ENCODE peak calls at places on chromosomes 4 and X, in six cellular contexts. One of them, this sample, is unnamed.

GRCh38 chr4:59223292-59223941 is 1976.7 kb upstream of the ADGRL3 start:
- DNase-seq in astrocyte of the spinal cord: no peak
- DNase-seq in vagina: no peak
- DNase-seq in neural progenitor cell: no peak
- DNase-seq in AG09319: no peak
- DNase-seq in H9: no peak
- DNase-seq in this sample: no peak

GRCh38 chrX:48683411-48683982 is at the start of gene WAS:
- DNase-seq in AG09319: no peak
- DNase-seq in H9: no peak
- DNase-seq in astrocyte of the spinal cord: no peak
- DNase-seq in neural progenitor cell: no peak
- DNase-seq in vagina: no peak
- DNase-seq in this sample: peak

GRCh38 chr4:100933628-100934027 is 413.7 kb downstream of the PPP3CA start:
- DNase-seq in H9: no peak
- DNase-seq in neural progenitor cell: no peak
- DNase-seq in AG09319: no peak
- DNase-seq in astrocyte of the spinal cord: peak
- DNase-seq in vagina: no peak
- DNase-seq in this sample: no peak

GRCh38 chrX:54479471-54480122 is 16.4 kb downstream of the FGD1 start:
- DNase-seq in neural progenitor cell: peak
- DNase-seq in astrocyte of the spinal cord: no peak
- DNase-seq in vagina: no peak
- DNase-seq in AG09319: no peak
- DNase-seq in H9: peak
- DNase-seq in this sample: no peak

GRCh38 chrX:71533514-71533849 is 578 bp downstream of the OGT start:
- DNase-seq in astrocyte of the spinal cord: no peak
- DNase-seq in AG09319: no peak
- DNase-seq in H9: no peak
- DNase-seq in vagina: no peak
- DNase-seq in neural progenitor cell: peak
- DNase-seq in this sample: no peak

GRCh38 chr4:84482564-84483563 is 16.2 kb downstream of the NKX6-1 start:
- DNase-seq in H9: peak
- DNase-seq in astrocyte of the spinal cord: no peak
- DNase-seq in neural progenitor cell: peak
- DNase-seq in vagina: no peak
- DNase-seq in AG09319: no peak
- DNase-seq in this sample: no peak

GRCh38 chr4:39825741-39826231 is 127.8 kb downstream of the UBE2K start:
- DNase-seq in astrocyte of the spinal cord: peak
- DNase-seq in neural progenitor cell: no peak
- DNase-seq in AG09319: no peak
- DNase-seq in vagina: no peak
- DNase-seq in H9: no peak
- DNase-seq in this sample: no peak

GRCh38 chr4:14446311-14446710 is 556.0 kb upstream of the CPEB2 start:
- DNase-seq in vagina: no peak
- DNase-seq in AG09319: no peak
- DNase-seq in astrocyte of the spinal cord: peak
- DNase-seq in H9: no peak
- DNase-seq in neural progenitor cell: no peak
- DNase-seq in this sample: no peak

GRCh38 chr4:13833171-13833804 is 205.8 kb upstream of the BOD1L1 start:
- DNase-seq in astrocyte of the spinal cord: no peak
- DNase-seq in H9: no peak
- DNase-seq in neural progenitor cell: no peak
- DNase-seq in AG09319: no peak
- DNase-seq in vagina: no peak
- DNase-seq in this sample: no peak

GRCh38 chr4:25568788-25569231 is 86.8 kb upstream of the SLC34A2 start:
- DNase-seq in H9: no peak
- DNase-seq in astrocyte of the spinal cord: no peak
- DNase-seq in neural progenitor cell: no peak
- DNase-seq in AG09319: no peak
- DNase-seq in vagina: no peak
- DNase-seq in this sample: no peak

GRCh38 chr4:40238700-40239548 is 42.1 kb downstream of the RHOH start:
- DNase-seq in astrocyte of the spinal cord: no peak
- DNase-seq in AG09319: no peak
- DNase-seq in neural progenitor cell: no peak
- DNase-seq in vagina: no peak
- DNase-seq in H9: no peak
- DNase-seq in this sample: no peak

GRCh38 chrX:76850851-76851250 is 423.3 kb downstream of the MAGEE1 start:
- DNase-seq in vagina: no peak
- DNase-seq in H9: peak
- DNase-seq in AG09319: no peak
- DNase-seq in neural progenitor cell: peak
- DNase-seq in astrocyte of the spinal cord: no peak
- DNase-seq in this sample: no peak
- TF ChIP-seq CTCF in vagina: no peak
- TF ChIP-seq CTCF in H9: peak
- TF ChIP-seq CTCF in AG09319: no peak
- TF ChIP-seq CTCF in neural progenitor cell: peak
- TF ChIP-seq CTCF in astrocyte of the spinal cord: peak
- TF ChIP-seq CTCF in this sample: peak

GRCh38 chrX:72545990-72546389 is 26.7 kb downstream of the HDAC8 start:
- DNase-seq in H9: no peak
- DNase-seq in AG09319: no peak
- DNase-seq in astrocyte of the spinal cord: peak
- DNase-seq in neural progenitor cell: no peak
- DNase-seq in vagina: no peak
- DNase-seq in this sample: no peak

GRCh38 chrX:72539822-72540221 is 32.8 kb downstream of the HDAC8 start:
- DNase-seq in vagina: no peak
- DNase-seq in neural progenitor cell: peak
- DNase-seq in H9: no peak
- DNase-seq in AG09319: no peak
- DNase-seq in astrocyte of the spinal cord: no peak
- DNase-seq in this sample: no peak

GRCh38 chrX:72536542-72536941 is 36.1 kb downstream of the HDAC8 start:
- DNase-seq in AG09319: no peak
- DNase-seq in neural progenitor cell: no peak
- DNase-seq in astrocyte of the spinal cord: no peak
- DNase-seq in H9: no peak
- DNase-seq in vagina: no peak
- DNase-seq in this sample: no peak

GRCh38 chrX:72540318-72540717 is 32.3 kb downstream of the HDAC8 start:
- DNase-seq in H9: no peak
- DNase-seq in vagina: no peak
- DNase-seq in AG09319: peak
- DNase-seq in astrocyte of the spinal cord: peak
- DNase-seq in neural progenitor cell: no peak
- DNase-seq in this sample: no peak
- TF ChIP-seq CTCF in H9: peak
- TF ChIP-seq CTCF in vagina: no peak
- TF ChIP-seq CTCF in AG09319: peak
- TF ChIP-seq CTCF in astrocyte of the spinal cord: peak
- TF ChIP-seq CTCF in neural progenitor cell: peak
- TF ChIP-seq CTCF in this sample: peak

GRCh38 chrX:97685753-97686152 is 802.0 kb downstream of the RPA4 start:
- DNase-seq in neural progenitor cell: peak
- DNase-seq in vagina: no peak
- DNase-seq in AG09319: no peak
- DNase-seq in astrocyte of the spinal cord: peak
- DNase-seq in H9: no peak
- DNase-seq in this sample: peak
- TF ChIP-seq CTCF in neural progenitor cell: peak
- TF ChIP-seq CTCF in vagina: no peak
- TF ChIP-seq CTCF in AG09319: peak
- TF ChIP-seq CTCF in astrocyte of the spinal cord: peak
- TF ChIP-seq CTCF in H9: peak
- TF ChIP-seq CTCF in this sample: peak

GRCh38 chrX:112865464-112866025 is 24.9 kb upstream of the AMOT start:
- DNase-seq in astrocyte of the spinal cord: no peak
- DNase-seq in vagina: no peak
- DNase-seq in neural progenitor cell: no peak
- DNase-seq in AG09319: no peak
- DNase-seq in H9: no peak
- DNase-seq in this sample: no peak

GRCh38 chrX:112863850-112864249 is 23.2 kb upstream of the AMOT start:
- DNase-seq in vagina: no peak
- DNase-seq in neural progenitor cell: no peak
- DNase-seq in astrocyte of the spinal cord: no peak
- DNase-seq in AG09319: no peak
- DNase-seq in H9: no peak
- DNase-seq in this sample: no peak

GRCh38 chrX:112866175-112866574 is 25.5 kb upstream of the AMOT start:
- DNase-seq in neural progenitor cell: no peak
- DNase-seq in AG09319: no peak
- DNase-seq in astrocyte of the spinal cord: no peak
- DNase-seq in vagina: no peak
- DNase-seq in H9: no peak
- DNase-seq in this sample: no peak

GRCh38 chrX:112868586-112868985 is 28.0 kb upstream of the AMOT start:
- DNase-seq in AG09319: no peak
- DNase-seq in neural progenitor cell: no peak
- DNase-seq in vagina: no peak
- DNase-seq in H9: no peak
- DNase-seq in astrocyte of the spinal cord: no peak
- DNase-seq in this sample: no peak

GRCh38 chrX:112867570-112867969 is 26.9 kb upstream of the AMOT start:
- DNase-seq in neural progenitor cell: peak
- DNase-seq in H9: peak
- DNase-seq in astrocyte of the spinal cord: no peak
- DNase-seq in AG09319: no peak
- DNase-seq in vagina: no peak
- DNase-seq in this sample: no peak
- TF ChIP-seq CTCF in neural progenitor cell: peak
- TF ChIP-seq CTCF in H9: peak
- TF ChIP-seq CTCF in astrocyte of the spinal cord: no peak
- TF ChIP-seq CTCF in AG09319: no peak
- TF ChIP-seq CTCF in vagina: no peak
- TF ChIP-seq CTCF in this sample: no peak

DNA sequence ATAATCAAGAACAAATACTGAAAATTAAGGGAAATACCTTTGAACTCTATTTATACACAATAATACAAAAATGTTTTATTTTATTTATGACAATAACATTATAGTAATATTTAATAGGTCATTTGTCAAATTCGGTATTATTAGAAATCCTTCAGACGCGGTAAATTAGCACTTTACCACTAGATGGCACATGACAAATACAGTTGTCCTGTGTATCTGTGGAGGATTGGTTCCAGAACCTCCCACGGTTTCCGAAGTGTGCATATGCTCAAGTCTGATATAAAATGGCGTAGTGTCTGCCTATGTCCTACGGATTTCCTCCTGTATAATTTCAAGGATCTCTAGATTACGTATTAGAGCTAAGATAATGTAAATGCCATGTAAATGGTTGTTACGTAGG is 8.1 kb upstream of the LINC00632 start:
- DNase-seq in H9: no peak
- DNase-seq in AG09319: no peak
- DNase-seq in neural progenitor cell: no peak
- DNase-seq in astrocyte of the spinal cord: peak
- DNase-seq in vagina: no peak
- DNase-seq in this sample: no peak
- TF ChIP-seq CTCF in H9: peak
- TF ChIP-seq CTCF in AG09319: peak
- TF ChIP-seq CTCF in neural progenitor cell: peak
- TF ChIP-seq CTCF in astrocyte of the spinal cord: peak
- TF ChIP-seq CTCF in vagina: peak
- TF ChIP-seq CTCF in this sample: peak

GRCh38 chr4:106334732-106335131 is 18.4 kb downstream of the AIMP1 start:
- DNase-seq in AG09319: no peak
- DNase-seq in H9: no peak
- DNase-seq in vagina: no peak
- DNase-seq in astrocyte of the spinal cord: peak
- DNase-seq in neural progenitor cell: no peak
- DNase-seq in this sample: no peak

GRCh38 chr4:106333186-106333585 is 16.8 kb downstream of the AIMP1 start:
- DNase-seq in H9: no peak
- DNase-seq in astrocyte of the spinal cord: no peak
- DNase-seq in AG09319: no peak
- DNase-seq in vagina: no peak
- DNase-seq in neural progenitor cell: no peak
- DNase-seq in this sample: no peak

GRCh38 chr4:106325800-106326199 is 9.4 kb downstream of the AIMP1 start:
- DNase-seq in neural progenitor cell: no peak
- DNase-seq in astrocyte of the spinal cord: no peak
- DNase-seq in AG09319: no peak
- DNase-seq in H9: no peak
- DNase-seq in vagina: no peak
- DNase-seq in this sample: no peak

DNA sequence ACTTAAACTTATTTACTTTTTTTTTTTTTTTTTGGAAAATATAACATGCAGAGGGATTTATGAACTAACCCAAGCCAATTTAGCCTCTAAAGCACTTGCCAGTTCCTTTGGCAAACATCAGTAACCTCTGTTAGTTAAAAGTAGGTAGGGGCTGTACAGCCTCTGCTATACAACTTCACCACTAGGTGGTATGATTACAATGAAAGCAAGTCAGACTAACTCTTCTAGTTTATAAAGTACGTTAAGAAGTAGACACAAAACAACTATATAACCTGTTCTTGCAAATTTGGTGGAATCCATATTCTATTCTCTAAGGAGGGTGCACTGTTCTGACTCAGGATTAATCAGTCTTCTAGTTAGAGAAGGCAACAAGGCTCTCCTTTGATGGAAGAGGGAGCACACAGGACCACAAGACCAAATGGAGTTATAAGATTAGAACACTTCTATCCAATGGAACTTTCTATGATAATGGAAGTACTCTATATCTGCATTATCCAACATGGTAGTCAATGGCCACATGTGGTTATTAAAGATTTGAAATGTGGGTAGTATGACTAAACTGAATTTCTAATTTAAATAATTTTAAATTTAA is 12.8 kb downstream of the AIMP1 start:
- DNase-seq in astrocyte of the spinal cord: peak
- DNase-seq in AG09319: no peak
- DNase-seq in neural progenitor cell: peak
- DNase-seq in vagina: no peak
- DNase-seq in H9: no peak
- DNase-seq in this sample: no peak
- TF ChIP-seq CTCF in astrocyte of the spinal cord: peak
- TF ChIP-seq CTCF in AG09319: peak
- TF ChIP-seq CTCF in neural progenitor cell: peak
- TF ChIP-seq CTCF in vagina: peak
- TF ChIP-seq CTCF in H9: peak
- TF ChIP-seq CTCF in this sample: peak

GRCh38 chr4:140332734-140333133 is 40.7 kb upstream of the SCOC start:
- DNase-seq in neural progenitor cell: no peak
- DNase-seq in H9: no peak
- DNase-seq in AG09319: no peak
- DNase-seq in vagina: no peak
- DNase-seq in astrocyte of the spinal cord: no peak
- DNase-seq in this sample: no peak

GRCh38 chr4:140331245-140331644 is 42.2 kb upstream of the SCOC start:
- DNase-seq in neural progenitor cell: no peak
- DNase-seq in astrocyte of the spinal cord: no peak
- DNase-seq in AG09319: no peak
- DNase-seq in H9: no peak
- DNase-seq in vagina: no peak
- DNase-seq in this sample: no peak

GRCh38 chr4:140333523-140333922 is 39.9 kb upstream of the SCOC start:
- DNase-seq in AG09319: no peak
- DNase-seq in H9: no peak
- DNase-seq in vagina: no peak
- DNase-seq in astrocyte of the spinal cord: no peak
- DNase-seq in neural progenitor cell: no peak
- DNase-seq in this sample: no peak

GRCh38 chr4:140326395-140326993 is 47.0 kb upstream of the SCOC start:
- DNase-seq in neural progenitor cell: peak
- DNase-seq in AG09319: no peak
- DNase-seq in H9: no peak
- DNase-seq in astrocyte of the spinal cord: peak
- DNase-seq in vagina: no peak
- DNase-seq in this sample: no peak

GRCh38 chr4:140330311-140330900 is 43.0 kb upstream of the SCOC start:
- DNase-seq in AG09319: no peak
- DNase-seq in neural progenitor cell: peak
- DNase-seq in vagina: no peak
- DNase-seq in astrocyte of the spinal cord: peak
- DNase-seq in H9: no peak
- DNase-seq in this sample: no peak
- TF ChIP-seq CTCF in AG09319: peak
- TF ChIP-seq CTCF in neural progenitor cell: peak
- TF ChIP-seq CTCF in vagina: no peak
- TF ChIP-seq CTCF in astrocyte of the spinal cord: peak
- TF ChIP-seq CTCF in H9: peak
- TF ChIP-seq CTCF in this sample: peak

This sample was measured in GM13977.